ENCODE peak calls at places on chromosomes 5 and 9, in five cellular contexts. C, J, D, S and G are unnamed samples.

GRCh38 chr5:108884736-108885135 is 137.0 kb downstream of the FER start:
- DNase-seq in C (no peak), S (no peak), J (no peak), D (no peak), G (no peak)

GRCh38 chr5:3843691-3844090 is 248.1 kb downstream of the IRX1 start:
- DNase-seq in C (no peak), D (no peak), J (no peak), S (no peak), G (no peak)

GRCh38 chr5:42555797-42556196 is 132.6 kb downstream of the GHR start:
- DNase-seq in J (no peak), S (no peak), D (no peak), C (no peak), G (no peak)

GRCh38 chr5:62585751-62586150 is 7.1 kb downstream of the LRRC70 start:
- DNase-seq in S (no peak), C (no peak), J (no peak), D (no peak), G (no peak)

GRCh38 chr5:79990205-79990597 is 861 bp downstream of the MTX3 start:
- DNase-seq in D (no peak), S (no peak), J (no peak), C (no peak), G (peak)

GRCh38 chr5:179209359-179210150 is 135.7 kb downstream of the ADAMTS2 start:
- DNase-seq in C (no peak), J (no peak), D (no peak), S (peak), G (no peak)

GRCh38 chr5:81544351-81545001 is 150.5 kb upstream of the ACOT12 start:
- DNase-seq in D (no peak), S (no peak), C (no peak), J (no peak), G (no peak)

GRCh38 chr9:92598382-92598781 is 62.6 kb upstream of the ECM2 start:
- DNase-seq in D (no peak), S (no peak), J (no peak), C (no peak), G (no peak)

GRCh38 chr9:122226142-122226757 is 2.5 kb downstream of the LHX6 start:
- DNase-seq in D (no peak), C (no peak), S (no peak), J (no peak), G (no peak)

GRCh38 chr5:1285141-1285540 is 9.7 kb downstream of the TERT start:
- DNase-seq in S (no peak), J (no peak), C (no peak), D (no peak), G (no peak)

GRCh38 chr9:137273616-137274320 is 3.8 kb upstream of the TOR4A start:
- DNase-seq in D (no peak), S (no peak), J (no peak), C (peak), G (no peak)

GRCh38 chr5:7857361-7857760 is 6.4 kb upstream of the CFAP90 start:
- DNase-seq in J (no peak), D (no peak), S (no peak), C (no peak), G (no peak)

GRCh38 chr9:105258225-105258737 is 13.8 kb downstream of the SLC44A1 start:
- DNase-seq in D (no peak), S (no peak), C (no peak), J (no peak), G (no peak)

GRCh38 chr9:36551129-36551528 is 21.6 kb upstream of the MELK start:
- DNase-seq in D (no peak), C (no peak), J (no peak), S (peak), G (no peak)

GRCh38 chr9:14993061-14993800 is 83.0 kb upstream of the FREM1 start:
- DNase-seq in D (peak), J (peak), S (peak), C (peak), G (no peak)

GRCh38 chr9:95317893-95318211 is 343 bp upstream of the FANCC start:
- DNase-seq in S (no peak), J (no peak), D (no peak), C (no peak), G (no peak)

GRCh38 chr9:136928591-136928990 is 15.9 kb downstream of the FBXW5 start:
- DNase-seq in D (no peak), C (peak), S (no peak), J (no peak), G (no peak)

GRCh38 chr5:33457124-33457523 is 16.4 kb downstream of the TARS1 start:
- DNase-seq in D (no peak), C (no peak), S (no peak), J (no peak), G (no peak)